ENCODE peak calls at places on chromosomes 1 and 21, in eight cellular contexts. L, H, M, V, U, B, C and A are unnamed samples. For H3K4me1, the result is how much of the 10 kb centered on the place peaks cover.

GRCh38 chr1:28592314-28593071 is 428 bp downstream of the RAB42 start:
- DNase-seq in B (peak), C (peak), L (peak), V (no peak), M (no peak), H (no peak), U (peak), A (no peak)

GRCh38 chr1:209768354-209768774 is 12.5 kb downstream of the TRAF3IP3 start:
- DNase-seq in B (no peak), C (no peak), U (peak), M (no peak), V (no peak), L (no peak), H (peak), A (no peak)

GRCh38 chr1:18527514-18527913 is 46.8 kb downstream of the KLHDC7A start:
- DNase-seq in H (no peak), U (no peak), L (no peak), B (no peak), V (no peak), M (no peak), C (no peak), A (no peak)

GRCh38 chr21:39724944-39725343 is 20.0 kb upstream of the IGSF5 start:
- DNase-seq in B (no peak), U (no peak), L (no peak), C (no peak), V (no peak), H (no peak), M (no peak), A (no peak)

GRCh38 chr1:239944666-239945065 is 147.0 kb upstream of the FMN2 start:
- DNase-seq in M (no peak), V (no peak), L (no peak), U (no peak), H (no peak), C (no peak), B (no peak), A (no peak)

GRCh38 chr1:74799119-74799518 is 66.2 kb downstream of the TYW3 start:
- DNase-seq in B (no peak), V (no peak), U (no peak), M (no peak), C (no peak), L (no peak), H (no peak), A (no peak)

GRCh38 chr1:208084220-208084619 is 160.0 kb downstream of the PLXNA2 start:
- DNase-seq in M (no peak), B (no peak), H (no peak), U (no peak), C (no peak), L (no peak), V (no peak), A (no peak)

GRCh38 chr1:89608627-89609338 is 24.1 kb upstream of the LRRC8C start:
- DNase-seq in V (no peak), H (peak), L (no peak), M (no peak), C (no peak), B (no peak), U (no peak), A (no peak)

GRCh38 chr1:64043328-64043727 is 160.1 kb upstream of the UBE2U start:
- DNase-seq in V (no peak), M (no peak), H (no peak), B (no peak), C (no peak), L (no peak), U (no peak), A (no peak)

GRCh38 chr1:204495078-204495753 is 611 bp upstream of the PIK3C2B start:
- DNase-seq in U (no peak), V (no peak), M (no peak), C (no peak), H (no peak), B (no peak), L (no peak), A (no peak)

GRCh38 chr1:37477946-37478345 is 3.6 kb downstream of the ZC3H12A start:
- DNase-seq in H (peak), C (no peak), U (no peak), L (no peak), V (no peak), M (no peak), B (no peak), A (no peak)

GRCh38 chr1:214491468-214492120 is 59.8 kb downstream of the PTPN14 start:
- DNase-seq in B (no peak), U (no peak), M (no peak), L (no peak), H (no peak), V (no peak), C (no peak), A (no peak)

GRCh38 chr1:216929870-216930582 is 206.8 kb upstream of the ESRRG start:
- DNase-seq in C (no peak), H (peak), M (no peak), V (no peak), U (no peak), L (no peak), B (no peak), A (no peak)

GRCh38 chr1:201461193-201461657 is 7.8 kb downstream of the PHLDA3 start:
- DNase-seq in V (no peak), U (peak), B (no peak), C (no peak), H (peak), M (no peak), L (no peak), A (no peak)

GRCh38 chr1:117821782-117822447 is 107.5 kb downstream of the GDAP2 start:
- DNase-seq in C (no peak), M (no peak), L (no peak), U (no peak), H (peak), B (no peak), V (no peak), A (no peak)

GRCh38 chr1:106022312-106022902 is 1034.1 kb upstream of the PRMT6 start:
- DNase-seq in C (no peak), B (no peak), H (no peak), L (no peak), U (no peak), V (no peak), M (no peak), A (no peak)

GRCh38 chr1:233668725-233669294 is 54.9 kb downstream of the KCNK1 start:
- DNase-seq in M (no peak), V (no peak), U (peak), L (no peak), B (no peak), C (no peak), H (peak), A (no peak)

GRCh38 chr1:248631354-248632041 is 3.4 kb downstream of the OR2T11 start:
- DNase-seq in C (no peak), B (no peak), V (no peak), U (peak), M (no peak), H (no peak), L (no peak), A (no peak)

GRCh38 chr1:36438715-36439114 is 11.5 kb downstream of the OSCP1 start:
- DNase-seq in L (no peak), V (no peak), C (no peak), M (no peak), B (no peak), H (no peak), U (no peak), A (no peak)

GRCh38 chr1:11473635-11474034 is 5.3 kb upstream of the DISP3 start:
- DNase-seq in M (no peak), V (peak), L (peak), B (peak), U (no peak), C (no peak), H (peak), A (no peak)

GRCh38 chr1:115228191-115228590 is 109.9 kb downstream of the NGF start:
- DNase-seq in M (no peak), U (no peak), B (no peak), C (no peak), H (no peak), V (no peak), L (no peak), A (no peak)

GRCh38 chr1:23899070-23899469 is 14.1 kb downstream of the CNR2 start:
- DNase-seq in C (no peak), H (no peak), L (no peak), M (no peak), V (no peak), U (no peak), B (no peak), A (no peak)

GRCh38 chr1:46137901-46138300 is 5.5 kb upstream of the PIK3R3 start:
- DNase-seq in V (no peak), M (no peak), U (no peak), L (no peak), C (no peak), H (no peak), B (no peak), A (no peak)

GRCh38 chr1:67721112-67721511 is 36.1 kb downstream of the GADD45A start:
- DNase-seq in V (no peak), U (no peak), L (no peak), C (no peak), H (no peak), M (no peak), B (no peak), A (no peak)

GRCh38 chr1:67721650-67722291 is 36.8 kb downstream of the GADD45A start:
- DNase-seq in U (no peak), H (no peak), M (no peak), B (no peak), C (no peak), L (no peak), V (no peak), A (no peak)

GRCh38 chr1:67723620-67724019 is 38.6 kb downstream of the GADD45A start:
- DNase-seq in M (no peak), L (no peak), U (peak), V (no peak), C (no peak), H (peak), B (no peak), A (no peak)

GRCh38 chr1:67723126-67723525 is 38.1 kb downstream of the GADD45A start:
- DNase-seq in U (no peak), B (no peak), M (no peak), L (no peak), V (no peak), H (no peak), C (no peak), A (no peak)

GRCh38 chr1:67722292-67722944 is 37.4 kb downstream of the GADD45A start:
- DNase-seq in M (no peak), C (no peak), B (no peak), L (no peak), U (no peak), V (no peak), H (no peak), A (no peak)
- H3K4me1 ChIP-seq in M (under half), C (under half), B (under half), L (under half), U (under half), V (under half), H (half or more), A (under half)

DNA sequence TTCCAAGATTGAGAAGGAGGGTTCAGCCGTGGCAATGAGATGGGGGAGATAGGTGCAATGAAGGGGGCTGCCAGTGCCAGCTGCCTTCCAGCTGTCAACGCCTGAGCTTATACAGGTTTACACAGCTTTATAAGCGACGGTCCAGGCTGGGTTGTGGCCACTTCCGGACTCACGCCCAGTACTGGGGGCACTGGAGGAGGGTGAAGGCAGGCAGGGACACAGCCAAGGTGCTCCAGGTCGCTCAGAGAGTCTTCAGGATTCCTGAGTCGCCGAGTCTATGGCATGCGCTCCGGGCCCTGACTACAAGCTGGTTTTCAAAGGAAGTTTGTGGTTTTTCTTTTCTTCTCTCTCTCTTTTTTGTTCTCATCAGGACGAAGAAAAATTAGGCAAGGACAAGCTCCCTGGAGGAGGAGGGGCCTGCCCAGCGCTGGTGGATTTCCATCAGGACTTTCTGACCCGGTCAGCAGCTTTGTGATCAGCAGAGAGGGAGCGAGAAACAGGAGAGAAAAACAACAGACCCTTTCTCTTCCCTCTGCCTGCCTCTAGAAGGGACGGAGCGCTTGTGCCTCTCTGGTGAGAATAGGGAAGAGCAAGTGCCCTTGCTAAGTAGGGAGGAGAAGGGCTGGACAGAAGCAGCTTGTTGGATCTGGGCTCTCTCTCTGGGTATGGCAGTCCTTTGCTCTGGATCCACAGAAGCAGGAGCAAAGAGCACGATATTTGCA is at the start of gene MINDY1:
- DNase-seq in H (peak), V (peak), U (peak), M (peak), B (peak), L (peak), C (peak), A (peak)
- H3K4me1 ChIP-seq in H (under half), V (under half), U (under half), M (under half), B (under half), L (under half), C (under half), A (under half)

DNA sequence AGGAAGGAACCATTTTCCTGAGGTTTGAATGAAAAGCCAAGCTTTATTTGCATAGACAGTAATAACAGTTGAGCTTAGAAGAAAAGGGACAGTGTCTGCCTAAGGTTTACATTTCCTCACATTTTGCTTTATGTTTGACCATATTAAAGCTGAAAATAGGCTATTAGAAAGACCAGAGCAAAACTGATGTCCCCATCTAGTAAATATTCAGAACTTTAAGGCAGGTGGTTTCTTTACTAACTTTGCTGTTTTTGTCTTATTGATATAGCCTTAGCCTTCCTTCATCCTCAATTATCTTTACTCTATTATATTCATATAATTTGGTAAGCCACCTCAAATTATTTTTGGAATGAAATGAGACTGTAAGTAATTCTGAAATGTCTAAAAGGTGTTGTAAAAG is 53.6 kb upstream of the LAPTM5 start:
- DNase-seq in L (no peak), H (no peak), V (no peak), M (no peak), B (no peak), C (no peak), U (no peak), A (no peak)
- H3K4me1 ChIP-seq in L (under half), H (under half), V (under half), M (under half), B (under half), C (under half), U (under half), A (under half)

DNA sequence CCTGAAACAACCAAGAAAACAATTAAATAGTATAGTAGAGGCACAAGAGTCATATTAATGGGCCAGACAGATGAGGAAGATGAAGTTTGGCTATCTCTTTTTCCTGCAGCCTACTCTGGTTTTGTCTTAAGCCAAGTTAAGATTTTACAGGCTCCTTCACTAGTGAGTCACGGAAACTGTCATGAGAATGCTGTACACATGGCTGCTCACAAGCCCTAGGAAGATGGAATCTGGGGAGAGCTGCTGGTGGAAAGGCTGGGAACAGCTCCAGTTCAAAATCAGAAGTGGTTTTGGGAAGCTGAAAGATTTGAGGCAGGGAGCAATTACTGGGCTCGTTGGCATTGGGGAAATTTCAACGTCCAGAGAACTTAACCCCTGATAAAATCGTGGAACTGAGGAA is 46.4 kb upstream of the S1PR1 start:
- DNase-seq in H (peak), C (no peak), V (no peak), M (no peak), B (no peak), L (no peak), U (no peak), A (no peak)
- H3K4me1 ChIP-seq in H (under half), C (under half), V (under half), M (under half), B (under half), L (under half), U (under half), A (under half)

GRCh38 chr1:226942392-226942791 is 2.3 kb downstream of the COQ8A start:
- DNase-seq in H (no peak), M (no peak), V (no peak), L (no peak), B (no peak), C (no peak), U (no peak), A (no peak)
- H3K4me1 ChIP-seq in H (under half), M (under half), V (under half), L (under half), B (under half), C (under half), U (under half), A (half or more)

GRCh38 chr1:8384088-8384487 is 66.2 kb downstream of the SLC45A1 start:
- DNase-seq in U (no peak), H (no peak), L (no peak), V (no peak), M (no peak), C (no peak), B (no peak), A (no peak)

GRCh38 chr1:8379513-8380186 is 61.7 kb downstream of the SLC45A1 start:
- DNase-seq in V (no peak), C (no peak), B (no peak), U (no peak), L (no peak), M (no peak), H (no peak), A (no peak)

GRCh38 chr1:8382608-8383525 is 65.0 kb downstream of the SLC45A1 start:
- DNase-seq in U (peak), C (no peak), M (no peak), H (no peak), B (no peak), V (no peak), L (no peak), A (no peak)

GRCh38 chr1:8382051-8382505 is 64.2 kb downstream of the SLC45A1 start:
- DNase-seq in V (no peak), C (no peak), H (no peak), U (no peak), L (no peak), B (peak), M (no peak), A (no peak)

GRCh38 chr1:8381618-8382017 is 63.7 kb downstream of the SLC45A1 start:
- DNase-seq in B (no peak), V (no peak), C (no peak), L (no peak), H (peak), M (no peak), U (no peak), A (no peak)
- H3K4me1 ChIP-seq in B (half or more), V (under half), C (under half), L (under half), H (under half), M (under half), U (under half), A (under half)

GRCh38 chr1:9293512-9294439 is 1.1 kb downstream of the SPSB1 start:
- DNase-seq in C (peak), V (no peak), B (no peak), U (peak), L (peak), M (no peak), H (no peak), A (no peak)

GRCh38 chr1:9291914-9292360 is 757 bp upstream of the SPSB1 start:
- DNase-seq in M (no peak), H (peak), C (peak), L (peak), U (peak), V (no peak), B (peak), A (peak)

GRCh38 chr1:9292361-9293240 is at the start of gene SPSB1:
- DNase-seq in L (peak), H (peak), M (peak), V (no peak), B (peak), C (peak), U (peak), A (peak)

GRCh38 chr1:9294440-9294773 is 1.7 kb downstream of the SPSB1 start:
- DNase-seq in H (peak), V (no peak), C (peak), L (no peak), B (no peak), U (no peak), M (no peak), A (no peak)

GRCh38 chr1:9293241-9293511 is 482 bp downstream of the SPSB1 start:
- DNase-seq in C (no peak), L (no peak), B (no peak), M (no peak), H (no peak), V (no peak), U (no peak), A (no peak)
- H3K4me1 ChIP-seq in C (under half), L (under half), B (under half), M (under half), H (under half), V (under half), U (under half), A (under half)

DNA sequence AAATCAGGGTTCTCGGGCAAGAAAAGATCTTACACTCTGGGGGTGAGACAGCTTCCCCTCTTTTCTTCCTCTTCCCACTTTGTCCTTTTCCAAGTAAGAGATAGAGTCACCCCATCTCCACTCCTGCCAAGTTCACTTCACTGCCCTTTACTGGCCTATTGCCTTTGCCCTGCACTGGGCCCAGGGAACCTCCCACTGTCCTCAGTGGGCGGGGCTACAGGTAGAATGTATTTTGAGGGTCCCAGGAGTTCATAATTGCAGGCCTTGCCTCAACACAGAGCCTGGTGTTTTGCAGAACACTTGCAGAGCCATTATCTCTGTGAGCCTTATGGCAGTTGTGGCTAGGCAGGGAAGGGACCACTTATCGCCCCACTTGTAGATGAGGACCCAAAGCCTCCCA is 3.3 kb downstream of the AMPD2 start:
- DNase-seq in U (no peak), B (no peak), H (no peak), L (no peak), M (no peak), C (no peak), V (no peak), A (no peak)
- H3K4me1 ChIP-seq in U (under half), B (under half), H (under half), L (under half), M (under half), C (under half), V (under half), A (under half)

GRCh38 chr1:207004931-207005830 is 27.4 kb downstream of the C1orf116 start:
- DNase-seq in H (peak), C (no peak), V (peak), L (peak), B (peak), M (no peak), U (peak), A (peak)
- H3K4me1 ChIP-seq in H (half or more), C (under half), V (under half), L (under half), B (under half), M (under half), U (under half), A (under half)

GRCh38 chr1:55623339-55623738 is 408.2 kb upstream of the USP24 start:
- DNase-seq in M (peak), V (no peak), B (no peak), U (no peak), C (peak), H (no peak), L (no peak), A (no peak)
- H3K4me1 ChIP-seq in M (under half), V (under half), B (under half), U (under half), C (under half), H (under half), L (under half), A (under half)